ENCODE peak calls at places on chromosomes 2 and 18, in nine cellular contexts. One of them, this sample, is unnamed.

GRCh38 chr2:141517852-141518421 is 612.9 kb downstream of the LRP1B start:
- DNase-seq in WERI-Rb-1: no peak
- DNase-seq in B cell: no peak
- DNase-seq in mesothelial cell of epicardium: no peak
- DNase-seq in hippocampal formation: no peak
- DNase-seq in stimulated activated naive CD4-positive, alpha-beta T cell: no peak
- DNase-seq in cardiac muscle cell: no peak
- DNase-seq in substantia nigra: no peak
- DNase-seq in mesenchymal stem cell: no peak
- DNase-seq in this sample: no peak

GRCh38 chr2:232615339-232615738 is 18.1 kb upstream of the EFHD1 start:
- DNase-seq in B cell: no peak
- DNase-seq in hippocampal formation: no peak
- DNase-seq in substantia nigra: no peak
- DNase-seq in mesenchymal stem cell: no peak
- DNase-seq in cardiac muscle cell: no peak
- DNase-seq in stimulated activated naive CD4-positive, alpha-beta T cell: no peak
- DNase-seq in mesothelial cell of epicardium: no peak
- DNase-seq in WERI-Rb-1: no peak
- DNase-seq in this sample: no peak

GRCh38 chr2:19873014-19873413 is 28.8 kb downstream of the TTC32 start:
- DNase-seq in hippocampal formation: no peak
- DNase-seq in WERI-Rb-1: peak; percentile 7
- DNase-seq in stimulated activated naive CD4-positive, alpha-beta T cell: no peak
- DNase-seq in mesothelial cell of epicardium: no peak
- DNase-seq in B cell: no peak
- DNase-seq in substantia nigra: no peak
- DNase-seq in cardiac muscle cell: no peak
- DNase-seq in mesenchymal stem cell: no peak
- DNase-seq in this sample: no peak

GRCh38 chr2:11695576-11695975 is 25.6 kb upstream of the NTSR2 start:
- DNase-seq in WERI-Rb-1: peak; percentile 0
- DNase-seq in mesothelial cell of epicardium: no peak
- DNase-seq in B cell: no peak
- DNase-seq in mesenchymal stem cell: no peak
- DNase-seq in hippocampal formation: no peak
- DNase-seq in stimulated activated naive CD4-positive, alpha-beta T cell: no peak
- DNase-seq in substantia nigra: no peak
- DNase-seq in cardiac muscle cell: no peak
- DNase-seq in this sample: no peak

GRCh38 chr2:194205568-194206227 is 1451.3 kb upstream of the SLC39A10 start:
- DNase-seq in mesenchymal stem cell: no peak
- DNase-seq in stimulated activated naive CD4-positive, alpha-beta T cell: no peak
- DNase-seq in B cell: no peak
- DNase-seq in mesothelial cell of epicardium: no peak
- DNase-seq in substantia nigra: no peak
- DNase-seq in cardiac muscle cell: no peak
- DNase-seq in WERI-Rb-1: no peak
- DNase-seq in hippocampal formation: no peak
- DNase-seq in this sample: no peak

GRCh38 chr2:129764376-129765325 is 214.8 kb upstream of the RAB6C start:
- DNase-seq in cardiac muscle cell: no peak
- DNase-seq in B cell: no peak
- DNase-seq in hippocampal formation: no peak
- DNase-seq in mesenchymal stem cell: no peak
- DNase-seq in substantia nigra: no peak
- DNase-seq in WERI-Rb-1: peak; percentile 51
- DNase-seq in mesothelial cell of epicardium: no peak
- DNase-seq in stimulated activated naive CD4-positive, alpha-beta T cell: no peak
- DNase-seq in this sample: no peak

GRCh38 chr2:112153179-112153490 is 14.9 kb downstream of the FBLN7 start:
- DNase-seq in stimulated activated naive CD4-positive, alpha-beta T cell: no peak
- DNase-seq in hippocampal formation: no peak
- DNase-seq in substantia nigra: no peak
- DNase-seq in B cell: no peak
- DNase-seq in cardiac muscle cell: no peak
- DNase-seq in WERI-Rb-1: no peak
- DNase-seq in mesenchymal stem cell: no peak
- DNase-seq in mesothelial cell of epicardium: no peak
- DNase-seq in this sample: no peak

GRCh38 chr2:42868096-42868495 is 75.7 kb upstream of the HAAO start:
- DNase-seq in mesenchymal stem cell: no peak
- DNase-seq in mesothelial cell of epicardium: no peak
- DNase-seq in B cell: no peak
- DNase-seq in WERI-Rb-1: no peak
- DNase-seq in stimulated activated naive CD4-positive, alpha-beta T cell: no peak
- DNase-seq in substantia nigra: no peak
- DNase-seq in cardiac muscle cell: no peak
- DNase-seq in hippocampal formation: no peak
- DNase-seq in this sample: no peak

GRCh38 chr2:84302513-84303412 is 156.3 kb downstream of the SUCLG1 start:
- DNase-seq in mesothelial cell of epicardium: no peak
- DNase-seq in substantia nigra: peak; percentile 16
- DNase-seq in cardiac muscle cell: peak; percentile 60
- DNase-seq in mesenchymal stem cell: peak; percentile 21
- DNase-seq in WERI-Rb-1: peak; percentile 53
- DNase-seq in hippocampal formation: peak; percentile 51
- DNase-seq in stimulated activated naive CD4-positive, alpha-beta T cell: no peak
- DNase-seq in B cell: peak; percentile 30
- DNase-seq in this sample: peak; percentile 59

GRCh38 chr2:69097908-69098655 is 85.1 kb downstream of the ANTXR1 start:
- DNase-seq in hippocampal formation: no peak
- DNase-seq in B cell: no peak
- DNase-seq in mesenchymal stem cell: no peak
- DNase-seq in WERI-Rb-1: no peak
- DNase-seq in cardiac muscle cell: peak; percentile 35
- DNase-seq in stimulated activated naive CD4-positive, alpha-beta T cell: no peak
- DNase-seq in mesothelial cell of epicardium: no peak
- DNase-seq in substantia nigra: no peak
- DNase-seq in this sample: no peak

GRCh38 chr2:165238295-165238694 is 919 bp upstream of the SCN2A start:
- DNase-seq in cardiac muscle cell: peak; percentile 23
- DNase-seq in B cell: no peak
- DNase-seq in mesenchymal stem cell: peak; percentile 42
- DNase-seq in mesothelial cell of epicardium: no peak
- DNase-seq in hippocampal formation: no peak
- DNase-seq in substantia nigra: no peak
- DNase-seq in WERI-Rb-1: no peak
- DNase-seq in stimulated activated naive CD4-positive, alpha-beta T cell: no peak
- DNase-seq in this sample: no peak

GRCh38 chr2:15894459-15895144 is 45.7 kb upstream of the MYCN start:
- DNase-seq in WERI-Rb-1: no peak
- DNase-seq in hippocampal formation: no peak
- DNase-seq in substantia nigra: no peak
- DNase-seq in B cell: no peak
- DNase-seq in mesenchymal stem cell: no peak
- DNase-seq in cardiac muscle cell: no peak
- DNase-seq in stimulated activated naive CD4-positive, alpha-beta T cell: no peak
- DNase-seq in mesothelial cell of epicardium: no peak
- DNase-seq in this sample: no peak

GRCh38 chr2:138630164-138630563 is 128.6 kb downstream of the SPOPL start:
- DNase-seq in hippocampal formation: no peak
- DNase-seq in cardiac muscle cell: no peak
- DNase-seq in mesenchymal stem cell: no peak
- DNase-seq in mesothelial cell of epicardium: no peak
- DNase-seq in WERI-Rb-1: no peak
- DNase-seq in stimulated activated naive CD4-positive, alpha-beta T cell: no peak
- DNase-seq in B cell: no peak
- DNase-seq in substantia nigra: no peak
- DNase-seq in this sample: no peak

GRCh38 chr18:75364512-75364911 is 63.0 kb downstream of the SMIM21 start:
- DNase-seq in substantia nigra: no peak
- DNase-seq in cardiac muscle cell: no peak
- DNase-seq in stimulated activated naive CD4-positive, alpha-beta T cell: no peak
- DNase-seq in mesothelial cell of epicardium: no peak
- DNase-seq in B cell: no peak
- DNase-seq in hippocampal formation: no peak
- DNase-seq in mesenchymal stem cell: peak; percentile 39
- DNase-seq in WERI-Rb-1: no peak
- DNase-seq in this sample: no peak

This sample was measured in globus pallidus.